ENCODE peak calls at places on chromosomes 13 and 19, in seven cellular contexts. J is cardiac muscle cell; O is tibial nerve; U is BJ; S is testis; A is naive thymus-derived CD4-positive, alpha-beta T cell; P is uterus. M is an unnamed sample.

GRCh38 chr13:44307255-44307654 is 66.4 kb upstream of the SERP2 start:
- DNase-seq in J (no peak), O (no peak), U (no peak), S (no peak), A (no peak), P (no peak), M (no peak)

GRCh38 chr19:45876411-45877197 is 9.3 kb downstream of the IRF2BP1 start:
- DNase-seq in J (peak; percentile 41), O (no peak), U (no peak), S (no peak), A (no peak), P (no peak), M (no peak)

GRCh38 chr13:95129004-95129403 is 172.2 kb downstream of the ABCC4 start:
- DNase-seq in J (no peak), O (no peak), U (no peak), S (no peak), A (no peak), P (no peak), M (no peak)

GRCh38 chr19:48553676-48554384 is 1.9 kb downstream of the SULT2B1 start:
- DNase-seq in J (peak; percentile 17), O (no peak), U (peak; percentile 39), S (peak; percentile 62), A (no peak), P (peak; percentile 50), M (no peak)

GRCh38 chr13:59721889-59722579 is 441.7 kb downstream of the DIAPH3 start:
- DNase-seq in J (no peak), O (no peak), U (no peak), S (no peak), A (no peak), P (no peak), M (no peak)

GRCh38 chr19:35468637-35469036 is 20.6 kb downstream of the FFAR2 start:
- DNase-seq in J (peak; percentile 64), O (no peak), U (no peak), S (peak; percentile 69), A (peak; percentile 30), P (no peak), M (no peak)

GRCh38 chr13:27466513-27466912 is 16.1 kb upstream of the MTIF3 start:
- DNase-seq in J (no peak), O (no peak), U (no peak), S (no peak), A (no peak), P (no peak), M (no peak)

GRCh38 chr19:43132696-43133095 is 50.2 kb upstream of the PSG2 start:
- DNase-seq in J (no peak), O (no peak), U (no peak), S (no peak), A (no peak), P (no peak), M (no peak)

GRCh38 chr13:25329706-25330105 is 28.3 kb downstream of the NUP58 start:
- DNase-seq in J (no peak), O (no peak), U (no peak), S (no peak), A (no peak), P (no peak), M (no peak)

GRCh38 chr13:48801255-48801654 is 147.5 kb downstream of the CYSLTR2 start:
- DNase-seq in J (no peak), O (no peak), U (peak; percentile 53), S (no peak), A (no peak), P (no peak), M (no peak)

GRCh38 chr19:35458821-35459391 is 10.8 kb downstream of the FFAR2 start:
- DNase-seq in J (no peak), O (no peak), U (no peak), S (no peak), A (no peak), P (no peak), M (no peak)

GRCh38 chr13:40341501-40341900 is 324.9 kb downstream of the FOXO1 start:
- DNase-seq in J (no peak), O (no peak), U (no peak), S (no peak), A (no peak), P (no peak), M (peak; percentile 25)

GRCh38 chr19:47176071-47176626 is 45.5 kb downstream of the SAE1 start:
- DNase-seq in J (no peak), O (no peak), U (no peak), S (no peak), A (no peak), P (no peak), M (no peak)

GRCh38 chr13:112146073-112146360 is 79.1 kb downstream of the SOX1 start:
- DNase-seq in J (no peak), O (no peak), U (no peak), S (no peak), A (no peak), P (no peak), M (no peak)

GRCh38 chr19:41302624-41303351 is 7.2 kb upstream of the CCDC97 start:
- DNase-seq in J (no peak), O (no peak), U (no peak), S (no peak), A (peak; percentile 35), P (no peak), M (no peak)

GRCh38 chr13:73934215-73934623 is 200.0 kb downstream of the KLF12 start:
- DNase-seq in J (no peak), O (no peak), U (no peak), S (no peak), A (no peak), P (no peak), M (no peak)

GRCh38 chr13:75410207-75410606 is 71.8 kb downstream of the TBC1D4 start:
- DNase-seq in J (no peak), O (no peak), U (no peak), S (no peak), A (no peak), P (no peak), M (no peak)

GRCh38 chr19:6378036-6378435 is 2.3 kb upstream of the PSPN start:
- DNase-seq in J (no peak), O (no peak), U (peak; percentile 37), S (peak; percentile 32), A (no peak), P (peak; percentile 59), M (no peak)

GRCh38 chr19:14440049-14440448 is 6.9 kb downstream of the PKN1 start:
- DNase-seq in J (no peak), O (peak; percentile 33), U (no peak), S (peak; percentile 45), A (peak; percentile 65), P (peak; percentile 31), M (peak; percentile 85)

GRCh38 chr13:31742102-31742695 is 2.9 kb downstream of the RXFP2 start:
- DNase-seq in J (peak; percentile 77), O (peak; percentile 49), U (no peak), S (peak; percentile 82), A (peak; percentile 5), P (peak; percentile 72), M (peak; percentile 82)

GRCh38 chr13:99040536-99041141 is 62.8 kb upstream of the DOCK9 start:
- DNase-seq in J (no peak), O (no peak), U (no peak), S (no peak), A (no peak), P (no peak), M (no peak)

GRCh38 chr13:46171223-46171622 is 10.8 kb downstream of the LCP1 start:
- DNase-seq in J (no peak), O (no peak), U (no peak), S (no peak), A (no peak), P (no peak), M (no peak)

GRCh38 chr13:46171739-46172138 is 10.2 kb downstream of the LCP1 start:
- DNase-seq in J (no peak), O (no peak), U (no peak), S (no peak), A (no peak), P (no peak), M (no peak)

GRCh38 chr13:46168818-46169217 is 13.2 kb downstream of the LCP1 start:
- DNase-seq in J (no peak), O (no peak), U (no peak), S (no peak), A (no peak), P (no peak), M (no peak)

GRCh38 chr13:46170268-46170667 is 11.7 kb downstream of the LCP1 start:
- DNase-seq in J (peak; percentile 5), O (no peak), U (no peak), S (no peak), A (no peak), P (no peak), M (no peak)

DNA sequence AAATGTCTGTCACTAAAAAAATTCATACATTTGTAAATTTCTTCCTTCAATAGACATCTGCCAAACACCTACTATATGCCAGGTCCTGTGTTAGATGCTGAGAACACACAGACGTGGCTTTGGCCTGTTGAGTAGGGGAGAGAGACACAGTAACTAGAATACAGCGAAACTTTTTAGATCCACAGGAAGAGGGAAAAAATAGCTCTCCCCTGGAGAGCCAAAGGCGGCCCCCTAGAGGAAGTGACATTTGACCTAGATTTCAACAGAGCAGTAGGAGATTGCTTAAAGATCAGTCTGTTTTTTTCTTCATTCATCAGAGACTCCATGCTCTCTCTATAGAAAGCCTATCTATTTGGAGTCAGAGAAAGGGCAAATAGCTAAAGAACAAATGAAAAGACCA is 11.3 kb downstream of the LCP1 start:
- DNase-seq in J (peak; percentile 8), O (no peak), U (no peak), S (no peak), A (peak; percentile 57), P (no peak), M (no peak)
- H3K4me3 ChIP-seq in J (no peak overlapping the region), O (no peak overlapping the region), U (no peak overlapping the region), S (no peak overlapping the region), A (peak overlapping the region; percentile 50), P (no peak overlapping the region), M (no peak overlapping the region)

GRCh38 chr13:114127473-114128347 is 4.7 kb downstream of the RASA3 start:
- DNase-seq in J (no peak), O (no peak), U (no peak), S (no peak), A (no peak), P (no peak), M (peak; percentile 62)
- H3K4me3 ChIP-seq in J (no peak overlapping the region), O (no peak overlapping the region), U (no peak overlapping the region), S (no peak overlapping the region), A (peak overlapping the region; percentile 90), P (no peak overlapping the region), M (peak overlapping the region; percentile 35)

DNA sequence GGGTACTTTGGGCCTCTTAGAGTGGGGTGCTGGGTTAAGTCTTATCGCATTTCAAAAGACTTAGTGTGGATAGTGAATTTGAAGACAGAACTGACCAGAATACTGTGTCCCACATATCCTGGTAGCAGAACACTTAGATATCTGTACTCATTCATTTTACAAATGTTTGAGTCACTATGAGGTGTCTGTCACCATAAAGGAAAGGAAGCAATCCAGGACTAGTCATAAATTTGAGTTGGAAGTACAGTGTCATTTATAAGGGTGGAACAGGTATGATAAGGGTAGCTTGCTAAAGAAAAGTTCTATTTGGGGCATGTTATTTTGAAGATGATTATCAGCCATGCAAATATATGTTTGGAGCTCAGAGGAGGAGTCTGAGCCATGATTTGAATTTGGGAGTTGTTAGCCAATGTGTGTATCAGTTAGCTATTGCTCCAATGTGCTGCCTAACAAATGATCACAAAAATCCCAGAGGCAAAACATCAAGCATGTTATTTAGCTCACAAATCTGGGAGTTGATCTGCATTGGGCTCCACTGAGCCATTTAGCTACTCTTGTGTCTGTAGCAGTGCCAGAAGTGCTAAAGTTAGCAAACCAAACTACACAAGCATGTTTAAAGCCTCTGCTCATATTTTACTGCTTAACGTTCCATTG is 20.3 kb downstream of the ZNF699 start:
- DNase-seq in J (no peak), O (no peak), U (no peak), S (no peak), A (no peak), P (no peak), M (no peak)
- H3K4me3 ChIP-seq in J (no peak overlapping the region), O (no peak overlapping the region), U (no peak overlapping the region), S (no peak overlapping the region), A (no peak overlapping the region), P (no peak overlapping the region), M (no peak overlapping the region)

GRCh38 chr19:21823224-21823623 is 12.8 kb downstream of the ZNF43 start:
- DNase-seq in J (no peak), O (no peak), U (no peak), S (no peak), A (no peak), P (no peak), M (no peak)
- H3K4me3 ChIP-seq in J (no peak overlapping the region), O (no peak overlapping the region), U (no peak overlapping the region), S (no peak overlapping the region), A (no peak overlapping the region), P (no peak overlapping the region), M (no peak overlapping the region)